ENCODE peak calls at places on chromosome 12, in six cellular contexts. A is A673; S is fibroblast of pulmonary artery; E is activated effector memory CD4-positive, alpha-beta T cell treated with anti-CD3 and anti-CD28 coated beads, Interleukin-2, amount 50 U/mL, for 16 hours; O is HEK293T; B is left ventricle myocardium superior. Z is an unnamed sample.

GRCh38 chr12:18837025-18837424 is 99.1 kb downstream of the CAPZA3 start:
- DNase-seq in S (peak; percentile 77), E (no peak), A (peak; percentile 52), O (no peak), B (no peak), Z (no peak)

GRCh38 chr12:3107071-3107583 is 29.9 kb downstream of the TSPAN9 start:
- DNase-seq in S (peak; percentile 30), E (no peak), A (peak; percentile 75), B (peak; percentile 9), O (peak; percentile 40), Z (no peak)

GRCh38 chr12:1794440-1795090 is 25.8 kb upstream of the LRTM2 start:
- DNase-seq in O (no peak), E (no peak), B (no peak), A (no peak), S (no peak), Z (no peak)

GRCh38 chr12:26198742-26199141 is 3.4 kb downstream of the SSPN start:
- DNase-seq in B (peak; percentile 41), E (no peak), A (no peak), S (peak; percentile 60), O (no peak), Z (no peak)

GRCh38 chr12:6961695-6962284 is 8.7 kb downstream of the PHB2 start:
- DNase-seq in S (peak; percentile 77), A (peak; percentile 97), O (peak; percentile 79), E (peak; percentile 84), B (peak; percentile 68), Z (no peak)

GRCh38 chr12:126681676-126682075 is 1585.3 kb upstream of the TMEM132C start:
- DNase-seq in A (peak; percentile 46), E (no peak), B (no peak), S (peak; percentile 28), O (no peak), Z (no peak)

GRCh38 chr12:53224897-53225634 is 6.9 kb downstream of the RARG start:
- DNase-seq in O (no peak), S (no peak), B (no peak), A (no peak), E (no peak), Z (no peak)

GRCh38 chr12:108515916-108516315 is 839 bp downstream of the FICD start:
- DNase-seq in O (no peak), S (no peak), B (no peak), A (no peak), E (no peak), Z (no peak)

GRCh38 chr12:47775100-47775911 is 2.3 kb downstream of the SLC48A1 start:
- DNase-seq in O (no peak), E (no peak), S (peak; percentile 37), A (peak; percentile 46), B (peak; percentile 37), Z (no peak)

GRCh38 chr12:1914116-1914911 is 4.1 kb downstream of the CACNA2D4 start:
- DNase-seq in S (no peak), O (peak; percentile 2), A (no peak), B (no peak), E (peak; percentile 21), Z (no peak)

GRCh38 chr12:130663510-130663909 is 52.6 kb downstream of the RIMBP2 start:
- DNase-seq in E (no peak), B (no peak), O (no peak), A (no peak), S (no peak), Z (no peak)

GRCh38 chr12:132288516-132289188 is 40.7 kb downstream of the GALNT9 start:
- DNase-seq in B (peak; percentile 11), S (no peak), A (no peak), E (no peak), O (no peak), Z (no peak)

GRCh38 chr12:90261283-90261682 is 552.6 kb upstream of the ATP2B1 start:
- DNase-seq in B (no peak), A (peak; percentile 63), O (no peak), S (no peak), E (no peak), Z (no peak)

GRCh38 chr12:96493101-96493500 is 3.7 kb downstream of the CFAP54 start:
- DNase-seq in A (no peak), B (no peak), O (no peak), E (no peak), S (peak; percentile 45), Z (no peak)

GRCh38 chr12:28909291-28909690 is 239.8 kb upstream of the FAR2 start:
- DNase-seq in A (no peak), S (peak; percentile 12), B (no peak), O (no peak), E (no peak), Z (no peak)

GRCh38 chr12:15757553-15758255 is 31.5 kb downstream of the EPS8 start:
- DNase-seq in A (peak; percentile 82), S (peak; percentile 89), O (no peak), E (no peak), B (no peak), Z (peak; percentile 69)

GRCh38 chr12:54038760-54039414 is 6.0 kb downstream of the HOXC5 start:
- DNase-seq in O (no peak), A (no peak), E (no peak), S (no peak), B (no peak), Z (no peak)

GRCh38 chr12:124761876-124762275 is 101.8 kb downstream of the SCARB1 start:
- DNase-seq in E (no peak), S (no peak), O (no peak), A (no peak), B (peak; percentile 73), Z (no peak)

GRCh38 chr12:67415473-67415872 is 146.3 kb downstream of the CAND1 start:
- DNase-seq in O (peak; percentile 37), B (no peak), A (peak; percentile 67), E (no peak), S (peak; percentile 41), Z (no peak)

GRCh38 chr12:125092872-125093680 is 27.8 kb downstream of the AACS start:
- DNase-seq in O (no peak), A (no peak), E (no peak), B (peak; percentile 71), S (peak; percentile 24), Z (no peak)

GRCh38 chr12:26121323-26121740 is 3.5 kb downstream of the BHLHE41 start:
- DNase-seq in A (no peak), B (no peak), E (no peak), S (no peak), O (no peak), Z (no peak)

Z was measured in keratinocyte.